ENCODE peak calls at places on chromosomes 1 and 21, in six cellular contexts. K, M, F, Y, L and D are unnamed samples.

GRCh38 chr1:101051688-101052638 is 26.4 kb upstream of the DPH5 start:
- DNase-seq in L (no peak), K (no peak), M (no peak), Y (no peak), F (no peak), D (no peak)

GRCh38 chr1:90502194-90502593 is 214.9 kb downstream of the BARHL2 start:
- DNase-seq in F (no peak), M (no peak), K (no peak), L (no peak), Y (no peak), D (no peak)

GRCh38 chr1:213507472-213508223 is 456.6 kb downstream of the RPS6KC1 start:
- DNase-seq in M (no peak), L (no peak), K (no peak), F (no peak), Y (no peak), D (no peak)

GRCh38 chr1:23590058-23590783 is 30.9 kb upstream of the ID3 start:
- DNase-seq in M (no peak), F (no peak), Y (peak), L (no peak), K (no peak), D (no peak)

GRCh38 chr1:44842763-44843655 is at the start of gene PTCH2:
- DNase-seq in K (peak), Y (peak), F (no peak), L (peak), M (peak), D (peak)

GRCh38 chr1:182279724-182280506 is 111.7 kb downstream of the GLUL start:
- DNase-seq in Y (peak), F (no peak), K (peak), M (no peak), L (peak), D (peak)

GRCh38 chr1:244254467-244254866 is 197.2 kb downstream of the ADSS2 start:
- DNase-seq in K (peak), F (no peak), M (no peak), L (no peak), Y (no peak), D (no peak)

GRCh38 chr1:9542425-9542824 is 3.2 kb downstream of the SLC25A33 start:
- DNase-seq in M (no peak), F (no peak), Y (peak), K (no peak), L (no peak), D (peak)

GRCh38 chr1:119099775-119100174 is 40.7 kb downstream of the WARS2 start:
- DNase-seq in K (no peak), M (no peak), Y (no peak), F (no peak), L (no peak), D (no peak)

GRCh38 chr1:7421471-7422075 is 349.5 kb upstream of the VAMP3 start:
- DNase-seq in M (peak), L (no peak), K (no peak), Y (no peak), F (no peak), D (no peak)

GRCh38 chr1:61711969-61712368 is 13.0 kb downstream of the TM2D1 start:
- DNase-seq in L (no peak), Y (no peak), K (no peak), M (no peak), F (no peak), D (no peak)

GRCh38 chr1:177611402-177611801 is 358.5 kb downstream of the SEC16B start:
- DNase-seq in M (no peak), F (no peak), K (no peak), Y (no peak), L (no peak), D (no peak)

GRCh38 chr1:170929412-170929834 is 5.9 kb upstream of the MROH9 start:
- DNase-seq in L (no peak), F (no peak), Y (peak), M (no peak), K (no peak), D (no peak)

GRCh38 chr1:204647114-204647804 is 38.3 kb downstream of the LRRN2 start:
- DNase-seq in M (peak), Y (peak), L (no peak), F (no peak), K (no peak), D (no peak)

GRCh38 chr1:66732407-66733166 is 19.7 kb upstream of the DYNLT5 start:
- DNase-seq in M (no peak), F (no peak), Y (peak), L (no peak), K (no peak), D (no peak)

GRCh38 chr1:3770047-3770765 is 2.3 kb upstream of the SMIM1 start:
- DNase-seq in L (no peak), Y (no peak), M (no peak), K (no peak), F (no peak), D (no peak)

GRCh38 chr1:94020764-94021579 is 100.0 kb downstream of the ABCA4 start:
- DNase-seq in M (no peak), L (no peak), Y (peak), F (no peak), K (no peak), D (no peak)

GRCh38 chr1:57520743-57521142 is 96.9 kb upstream of the DAB1 start:
- DNase-seq in F (no peak), M (no peak), K (no peak), L (no peak), Y (no peak), D (no peak)

GRCh38 chr1:29673669-29674624 is 437.6 kb downstream of the PTPRU start:
- DNase-seq in F (no peak), Y (no peak), M (no peak), K (no peak), L (no peak), D (no peak)

GRCh38 chr1:6824665-6825368 is 39.6 kb downstream of the CAMTA1 start:
- DNase-seq in K (no peak), M (no peak), L (no peak), F (no peak), Y (peak), D (peak)

GRCh38 chr1:85144351-85144750 is 56.5 kb downstream of the SYDE2 start:
- DNase-seq in K (no peak), Y (no peak), F (no peak), M (no peak), L (no peak), D (no peak)

GRCh38 chr1:94033849-94034248 is 87.1 kb downstream of the ABCA4 start:
- DNase-seq in F (no peak), L (no peak), K (no peak), Y (no peak), M (no peak), D (no peak)

GRCh38 chr1:58573705-58574591 is 3.1 kb downstream of the TACSTD2 start:
- DNase-seq in Y (no peak), K (no peak), F (no peak), M (peak), L (no peak), D (no peak)

GRCh38 chr1:232886304-232886703 is 64.1 kb upstream of the NTPCR start:
- DNase-seq in Y (peak), F (no peak), K (no peak), L (no peak), M (no peak), D (no peak)

GRCh38 chr1:209758360-209758759 is 2.5 kb downstream of the TRAF3IP3 start:
- DNase-seq in Y (no peak), F (no peak), K (no peak), M (no peak), L (no peak), D (no peak)

GRCh38 chr1:12604114-12604874 is 13.7 kb downstream of the DHRS3 start:
- DNase-seq in F (no peak), K (peak), Y (peak), M (no peak), L (no peak), D (no peak)

GRCh38 chr1:3185896-3186525 is 117.0 kb downstream of the PRDM16 start:
- DNase-seq in L (no peak), M (no peak), K (no peak), Y (no peak), F (no peak), D (no peak)

GRCh38 chr1:110875216-110875731 is 2.3 kb downstream of the CD53 start:
- DNase-seq in F (no peak), L (no peak), M (no peak), Y (no peak), K (no peak), D (no peak)

GRCh38 chr1:228097333-228098081 is 5.6 kb downstream of the C1orf35 start:
- DNase-seq in F (no peak), L (no peak), K (no peak), Y (no peak), M (no peak), D (no peak)

GRCh38 chr1:151837841-151838490 is 1.7 kb downstream of the C2CD4D start:
- DNase-seq in F (no peak), M (no peak), L (no peak), Y (no peak), K (no peak), D (no peak)

GRCh38 chr1:30318413-30318812 is 405.0 kb downstream of the MATN1 start:
- DNase-seq in M (no peak), K (no peak), F (no peak), Y (no peak), L (no peak), D (no peak)

GRCh38 chr1:42815938-42816599 is 853 bp upstream of the ERMAP start:
- DNase-seq in F (no peak), L (no peak), Y (peak), M (no peak), K (no peak), D (no peak)

GRCh38 chr1:160778976-160779375 is 17.0 kb upstream of the LY9 start:
- DNase-seq in Y (no peak), F (no peak), M (no peak), K (no peak), L (no peak), D (no peak)

GRCh38 chr1:51101976-51102375 is at the start of gene C1orf185:
- DNase-seq in K (no peak), M (no peak), Y (peak), F (no peak), L (no peak), D (no peak)

GRCh38 chr21:36698160-36699025 is 522 bp upstream of the SIM2 start:
- DNase-seq in M (no peak), Y (no peak), K (no peak), L (no peak), F (no peak), D (no peak)

GRCh38 chr1:46065405-46065804 is 67.0 kb downstream of the PIK3R3 start:
- DNase-seq in F (no peak), K (no peak), L (no peak), M (no peak), Y (no peak), D (no peak)

GRCh38 chr1:200916152-200916551 is 21.5 kb downstream of the INAVA start:
- DNase-seq in K (no peak), F (no peak), M (no peak), L (no peak), Y (no peak), D (no peak)

GRCh38 chr1:178537445-178538090 is 24.7 kb downstream of the TEX35 start:
- DNase-seq in F (no peak), Y (no peak), M (peak), K (no peak), L (no peak), D (no peak)

GRCh38 chr1:18100060-18100459 is 7.5 kb upstream of the IGSF21 start:
- DNase-seq in F (no peak), L (no peak), M (no peak), K (no peak), Y (no peak), D (no peak)

DNA sequence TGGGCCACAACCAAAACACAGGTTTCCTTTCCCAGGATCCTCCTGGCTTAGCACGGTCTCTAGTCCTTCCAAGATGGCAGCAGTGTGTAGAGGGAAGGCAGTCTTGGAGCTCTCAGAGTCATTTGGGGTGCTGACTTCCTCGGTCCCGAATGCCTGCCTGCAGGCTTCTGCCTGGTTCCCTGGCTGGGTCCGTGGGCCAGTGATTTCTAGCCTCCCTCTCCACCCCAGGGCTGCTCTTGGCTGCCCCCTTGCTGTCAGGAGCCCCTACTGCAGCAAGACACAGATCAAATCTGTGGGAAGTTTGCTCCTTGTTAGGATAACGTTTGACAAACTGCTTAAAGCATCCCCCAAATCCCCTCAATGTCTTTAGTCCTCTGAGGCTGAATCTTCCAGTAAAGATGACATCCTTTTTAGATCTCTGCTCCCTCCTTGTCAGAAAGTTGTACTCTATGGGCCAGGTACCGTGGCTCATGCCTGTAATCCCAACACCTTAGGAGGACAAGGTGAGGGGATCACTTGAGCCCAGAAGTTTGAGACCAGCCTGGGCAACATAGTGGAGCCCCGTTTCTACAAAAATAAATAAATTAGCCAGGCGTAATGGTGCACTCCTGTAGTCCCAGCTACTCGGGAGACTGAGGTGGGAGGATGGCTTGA is 272.5 kb downstream of the RRAGC start:
- DNase-seq in K (peak), Y (no peak), L (no peak), M (peak), F (no peak), D (no peak)
- TF ChIP-seq CTCF in K (peak), Y (peak), L (peak), M (peak), F (no peak), D (peak)

DNA sequence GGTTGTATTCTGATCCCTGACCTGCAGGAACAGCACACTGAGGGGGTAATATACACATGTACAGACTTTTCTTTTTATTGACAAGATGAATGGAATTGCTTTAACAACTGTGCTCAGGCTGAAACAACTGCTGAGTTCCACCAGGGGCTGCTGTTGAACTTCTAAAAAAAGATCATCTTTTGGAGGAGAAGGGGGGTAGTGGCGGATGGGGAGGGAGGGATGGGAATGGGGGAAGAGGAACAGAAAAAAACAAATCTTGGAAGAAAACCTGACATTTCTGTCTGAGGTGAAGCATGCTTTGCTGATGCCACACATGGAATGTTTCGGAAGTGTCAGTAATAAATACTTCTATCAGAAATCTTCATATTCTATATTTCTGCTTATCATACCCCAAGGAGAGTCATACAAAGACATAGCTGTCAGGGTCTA is 75.0 kb downstream of the RWDD3 start:
- DNase-seq in Y (peak), K (no peak), L (no peak), F (no peak), M (no peak), D (peak)
- TF ChIP-seq CTCF in Y (peak), K (peak), L (peak), F (peak), M (peak), D (peak)

GRCh38 chr1:33497410-33497809 is 25.0 kb downstream of the ZSCAN20 start:
- DNase-seq in Y (no peak), M (no peak), K (no peak), F (no peak), L (no peak), D (no peak)

GRCh38 chr1:33501774-33502173 is 29.3 kb downstream of the ZSCAN20 start:
- DNase-seq in L (no peak), K (no peak), M (no peak), Y (no peak), F (no peak), D (no peak)

GRCh38 chr1:33501309-33501708 is 28.9 kb downstream of the ZSCAN20 start:
- DNase-seq in M (no peak), L (no peak), F (no peak), K (no peak), Y (no peak), D (no peak)

GRCh38 chr1:33502726-33503125 is 30.3 kb downstream of the ZSCAN20 start:
- DNase-seq in Y (peak), M (no peak), K (no peak), L (no peak), F (no peak), D (no peak)

DNA sequence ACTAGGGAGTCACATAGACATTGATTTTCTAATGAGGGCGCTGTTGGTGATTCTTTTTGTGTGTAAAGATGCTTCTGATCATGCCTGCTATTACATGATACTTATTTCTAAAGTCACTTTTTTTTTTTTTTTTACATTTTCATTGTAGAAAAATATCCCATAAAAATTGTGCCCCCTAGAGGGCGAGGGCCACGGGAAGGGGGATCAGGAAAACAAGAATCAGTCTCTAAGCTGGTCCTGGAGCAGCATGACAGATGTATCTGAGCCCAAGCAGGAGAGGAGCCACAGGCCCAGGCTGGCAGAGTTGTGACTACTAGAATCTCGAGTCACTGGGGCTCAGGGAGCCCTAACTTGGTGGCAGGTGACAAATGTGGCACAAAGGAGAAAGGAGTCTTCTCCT is 28.1 kb downstream of the ZSCAN20 start:
- DNase-seq in M (no peak), K (no peak), F (no peak), Y (no peak), L (no peak), D (no peak)
- TF ChIP-seq CTCF in M (no peak), K (no peak), F (no peak), Y (peak), L (no peak), D (no peak)

GRCh38 chr1:247373721-247374141 is 42.1 kb upstream of the ZNF496 start:
- DNase-seq in F (no peak), K (peak), L (no peak), M (peak), Y (peak), D (no peak)
- TF ChIP-seq CTCF in F (peak), K (peak), L (peak), M (no peak), Y (peak), D (no peak)

DNA sequence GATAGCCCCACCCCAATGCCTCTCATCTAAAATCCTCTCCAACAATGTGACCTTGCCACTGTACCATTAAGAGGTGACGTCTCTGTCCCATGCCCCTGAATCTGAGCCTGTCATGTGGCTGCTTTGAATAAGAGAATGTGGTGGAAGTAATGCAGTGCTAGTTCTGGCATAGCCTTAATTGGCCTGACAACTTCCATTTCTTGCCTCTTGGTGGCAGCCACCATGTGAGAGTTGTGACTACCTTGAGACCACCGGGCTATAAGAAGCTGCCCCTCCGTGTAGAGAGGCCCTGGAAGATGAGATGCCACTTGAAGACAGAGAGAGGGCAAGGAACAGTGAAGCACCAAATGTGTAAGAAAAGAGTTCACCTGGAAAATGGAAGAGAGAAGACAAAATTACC is 95.4 kb downstream of the POFUT2 start:
- DNase-seq in F (no peak), L (no peak), K (no peak), Y (no peak), M (no peak), D (no peak)
- TF ChIP-seq CTCF in F (no peak), L (no peak), K (no peak), Y (no peak), M (no peak), D (no peak)